ENCODE peak calls at places on chromosomes 1 and 21, in four cellular contexts. One of them, this sample, is unnamed.

GRCh38 chr1:232954594-232955365 is 4.4 kb downstream of the NTPCR start:
- DNase-seq in Ammon's horn: no peak
- DNase-seq in C1 segment of cervical spinal cord: no peak
- DNase-seq in CD8-positive, alpha-beta T cell: no peak
- DNase-seq in this sample: no peak

GRCh38 chr1:234408757-234409156 is 35.5 kb downstream of the COA6 start:
- DNase-seq in C1 segment of cervical spinal cord: no peak
- DNase-seq in CD8-positive, alpha-beta T cell: no peak
- DNase-seq in Ammon's horn: no peak
- DNase-seq in this sample: no peak

GRCh38 chr21:40841524-40842196 is 5.3 kb downstream of the DSCAM start:
- DNase-seq in C1 segment of cervical spinal cord: peak; percentile 44
- DNase-seq in Ammon's horn: peak; percentile 88
- DNase-seq in CD8-positive, alpha-beta T cell: no peak
- DNase-seq in this sample: peak; percentile 89

GRCh38 chr1:116486424-116486823 is 84.4 kb downstream of the CD58 start:
- DNase-seq in Ammon's horn: no peak
- DNase-seq in CD8-positive, alpha-beta T cell: no peak
- DNase-seq in C1 segment of cervical spinal cord: no peak
- DNase-seq in this sample: no peak

GRCh38 chr1:159012495-159012894 is 2.8 kb downstream of the IFI16 start:
- DNase-seq in Ammon's horn: peak; percentile 23
- DNase-seq in C1 segment of cervical spinal cord: no peak
- DNase-seq in CD8-positive, alpha-beta T cell: peak; percentile 32
- DNase-seq in this sample: no peak

GRCh38 chr21:24938592-24938991 is 668.7 kb downstream of the MRPL39 start:
- DNase-seq in Ammon's horn: no peak
- DNase-seq in CD8-positive, alpha-beta T cell: no peak
- DNase-seq in C1 segment of cervical spinal cord: no peak
- DNase-seq in this sample: no peak

GRCh38 chr1:212235848-212236247 is 49.4 kb upstream of the PPP2R5A start:
- DNase-seq in C1 segment of cervical spinal cord: no peak
- DNase-seq in CD8-positive, alpha-beta T cell: no peak
- DNase-seq in Ammon's horn: no peak
- DNase-seq in this sample: no peak

GRCh38 chr21:36613064-36613463 is 85.9 kb upstream of the SIM2 start:
- DNase-seq in Ammon's horn: no peak
- DNase-seq in C1 segment of cervical spinal cord: no peak
- DNase-seq in CD8-positive, alpha-beta T cell: no peak
- DNase-seq in this sample: no peak

GRCh38 chr1:90821793-90822359 is 104.8 kb upstream of the BARHL2 start:
- DNase-seq in Ammon's horn: no peak
- DNase-seq in C1 segment of cervical spinal cord: no peak
- DNase-seq in CD8-positive, alpha-beta T cell: no peak
- DNase-seq in this sample: no peak

GRCh38 chr1:223748773-223749733 is 36.7 kb downstream of the CAPN2 start:
- DNase-seq in C1 segment of cervical spinal cord: peak; percentile 64
- DNase-seq in CD8-positive, alpha-beta T cell: peak; percentile 71
- DNase-seq in Ammon's horn: peak; percentile 64
- DNase-seq in this sample: peak; percentile 73

GRCh38 chr1:60622486-60622885 is 459.9 kb upstream of the NFIA start:
- DNase-seq in CD8-positive, alpha-beta T cell: no peak
- DNase-seq in Ammon's horn: peak; percentile 65
- DNase-seq in C1 segment of cervical spinal cord: no peak
- DNase-seq in this sample: no peak

GRCh38 chr1:33875857-33876256 is 12.0 kb downstream of the HMGB4 start:
- DNase-seq in Ammon's horn: peak; percentile 50
- DNase-seq in C1 segment of cervical spinal cord: no peak
- DNase-seq in CD8-positive, alpha-beta T cell: no peak
- DNase-seq in this sample: no peak

GRCh38 chr1:234405676-234406075 is 32.4 kb downstream of the COA6 start:
- DNase-seq in Ammon's horn: no peak
- DNase-seq in CD8-positive, alpha-beta T cell: no peak
- DNase-seq in C1 segment of cervical spinal cord: no peak
- DNase-seq in this sample: no peak

GRCh38 chr1:145995964-145996432 is 381 bp downstream of the TXNIP start:
- DNase-seq in C1 segment of cervical spinal cord: no peak
- DNase-seq in Ammon's horn: no peak
- DNase-seq in CD8-positive, alpha-beta T cell: peak; percentile 24
- DNase-seq in this sample: no peak

GRCh38 chr1:116682641-116683221 is 15.2 kb upstream of the IGSF3 start:
- DNase-seq in C1 segment of cervical spinal cord: no peak
- DNase-seq in CD8-positive, alpha-beta T cell: no peak
- DNase-seq in Ammon's horn: no peak
- DNase-seq in this sample: no peak

GRCh38 chr1:196698993-196699392 is 47.1 kb downstream of the CFH start:
- DNase-seq in C1 segment of cervical spinal cord: no peak
- DNase-seq in CD8-positive, alpha-beta T cell: no peak
- DNase-seq in Ammon's horn: no peak
- DNase-seq in this sample: no peak

GRCh38 chr1:3390291-3390690 is 64.2 kb upstream of the ARHGEF16 start:
- DNase-seq in Ammon's horn: no peak
- DNase-seq in CD8-positive, alpha-beta T cell: no peak
- DNase-seq in C1 segment of cervical spinal cord: no peak
- DNase-seq in this sample: no peak

GRCh38 chr1:185008746-185009360 is 34.5 kb upstream of the NIBAN1 start:
- DNase-seq in Ammon's horn: no peak
- DNase-seq in CD8-positive, alpha-beta T cell: no peak
- DNase-seq in C1 segment of cervical spinal cord: no peak
- DNase-seq in this sample: no peak

GRCh38 chr1:99146129-99146848 is 118.0 kb upstream of the PLPPR4 start:
- DNase-seq in C1 segment of cervical spinal cord: no peak
- DNase-seq in CD8-positive, alpha-beta T cell: no peak
- DNase-seq in Ammon's horn: no peak
- DNase-seq in this sample: no peak

GRCh38 chr1:156140879-156141707 is 12.3 kb upstream of the SEMA4A start:
- DNase-seq in C1 segment of cervical spinal cord: peak; percentile 34
- DNase-seq in Ammon's horn: peak; percentile 61
- DNase-seq in CD8-positive, alpha-beta T cell: peak; percentile 50
- DNase-seq in this sample: peak; percentile 81

GRCh38 chr1:40699787-40700186 is 8.3 kb downstream of the NFYC start:
- DNase-seq in C1 segment of cervical spinal cord: no peak
- DNase-seq in Ammon's horn: no peak
- DNase-seq in CD8-positive, alpha-beta T cell: no peak
- DNase-seq in this sample: no peak

GRCh38 chr1:115142616-115143015 is 53.3 kb upstream of the TSPAN2 start:
- DNase-seq in C1 segment of cervical spinal cord: no peak
- DNase-seq in CD8-positive, alpha-beta T cell: no peak
- DNase-seq in Ammon's horn: no peak
- DNase-seq in this sample: no peak

GRCh38 chr1:203645996-203646395 is 19.4 kb downstream of the ATP2B4 start:
- DNase-seq in CD8-positive, alpha-beta T cell: no peak
- DNase-seq in Ammon's horn: no peak
- DNase-seq in C1 segment of cervical spinal cord: no peak
- DNase-seq in this sample: no peak

GRCh38 chr1:55640708-55641473 is 425.7 kb upstream of the USP24 start:
- DNase-seq in CD8-positive, alpha-beta T cell: peak; percentile 15
- DNase-seq in Ammon's horn: peak; percentile 84
- DNase-seq in C1 segment of cervical spinal cord: peak; percentile 25
- DNase-seq in this sample: peak; percentile 19

GRCh38 chr1:227920896-227921295 is 26.8 kb downstream of the WNT9A start:
- DNase-seq in CD8-positive, alpha-beta T cell: no peak
- DNase-seq in Ammon's horn: no peak
- DNase-seq in C1 segment of cervical spinal cord: no peak
- DNase-seq in this sample: no peak

GRCh38 chr1:54701066-54701465 is 14.6 kb upstream of the TTC4 start:
- DNase-seq in C1 segment of cervical spinal cord: no peak
- DNase-seq in CD8-positive, alpha-beta T cell: no peak
- DNase-seq in Ammon's horn: no peak
- DNase-seq in this sample: no peak

GRCh38 chr1:115166531-115167091 is 77.3 kb upstream of the TSPAN2 start:
- DNase-seq in CD8-positive, alpha-beta T cell: no peak
- DNase-seq in C1 segment of cervical spinal cord: no peak
- DNase-seq in Ammon's horn: no peak
- DNase-seq in this sample: peak; percentile 32

GRCh38 chr1:230109871-230110667 is 43.0 kb downstream of the GALNT2 start:
- DNase-seq in Ammon's horn: no peak
- DNase-seq in CD8-positive, alpha-beta T cell: peak; percentile 46
- DNase-seq in C1 segment of cervical spinal cord: no peak
- DNase-seq in this sample: no peak

GRCh38 chr1:201903135-201903534 is 14.4 kb downstream of the SHISA4 start:
- DNase-seq in Ammon's horn: no peak
- DNase-seq in C1 segment of cervical spinal cord: no peak
- DNase-seq in CD8-positive, alpha-beta T cell: no peak
- DNase-seq in this sample: peak; percentile 63

GRCh38 chr1:214296860-214297699 is 16.1 kb downstream of the SMYD2 start:
- DNase-seq in C1 segment of cervical spinal cord: no peak
- DNase-seq in CD8-positive, alpha-beta T cell: no peak
- DNase-seq in Ammon's horn: no peak
- DNase-seq in this sample: peak; percentile 87

GRCh38 chr1:15974855-15975254 is 1.0 kb downstream of the ZBTB17 start:
- DNase-seq in C1 segment of cervical spinal cord: no peak
- DNase-seq in CD8-positive, alpha-beta T cell: no peak
- DNase-seq in Ammon's horn: no peak
- DNase-seq in this sample: no peak

GRCh38 chr1:74363220-74363619 is 128.0 kb downstream of the TNNI3K start:
- DNase-seq in Ammon's horn: peak; percentile 51
- DNase-seq in CD8-positive, alpha-beta T cell: no peak
- DNase-seq in C1 segment of cervical spinal cord: no peak
- DNase-seq in this sample: no peak

GRCh38 chr1:63892632-63893395 is 119.0 kb downstream of the ROR1 start:
- DNase-seq in CD8-positive, alpha-beta T cell: no peak
- DNase-seq in Ammon's horn: peak; percentile 82
- DNase-seq in C1 segment of cervical spinal cord: peak; percentile 36
- DNase-seq in this sample: no peak

GRCh38 chr1:86846166-86846647 is 67.7 kb downstream of the SELENOF start:
- DNase-seq in C1 segment of cervical spinal cord: no peak
- DNase-seq in Ammon's horn: no peak
- DNase-seq in CD8-positive, alpha-beta T cell: no peak
- DNase-seq in this sample: no peak

GRCh38 chr1:111241797-111242196 is 14.3 kb downstream of the CHI3L2 start:
- DNase-seq in CD8-positive, alpha-beta T cell: no peak
- DNase-seq in Ammon's horn: no peak
- DNase-seq in C1 segment of cervical spinal cord: no peak
- DNase-seq in this sample: peak; percentile 44

GRCh38 chr1:33709174-33709573 is 154.7 kb upstream of the HMGB4 start:
- DNase-seq in CD8-positive, alpha-beta T cell: no peak
- DNase-seq in Ammon's horn: no peak
- DNase-seq in C1 segment of cervical spinal cord: no peak
- DNase-seq in this sample: no peak

GRCh38 chr1:156675715-156676311 is 1.4 kb downstream of the NES start:
- DNase-seq in Ammon's horn: no peak
- DNase-seq in C1 segment of cervical spinal cord: no peak
- DNase-seq in CD8-positive, alpha-beta T cell: no peak
- DNase-seq in this sample: peak; percentile 77

GRCh38 chr1:111745670-111746613 is 6.7 kb upstream of the INKA2 start:
- DNase-seq in Ammon's horn: no peak
- DNase-seq in CD8-positive, alpha-beta T cell: no peak
- DNase-seq in C1 segment of cervical spinal cord: no peak
- DNase-seq in this sample: no peak

This sample was measured in mesendoderm.